ENCODE peak calls at places on chromosomes 16 and 17, in seven cellular contexts. One of them, this sample, is unnamed.

GRCh38 chr17:65139045-65139764 is 2.0 kb downstream of the RGS9 start:
- DNase-seq in prostate gland: no peak
- DNase-seq in GM12878: no peak
- DNase-seq in breast epithelium: no peak
- DNase-seq in GM12892: no peak
- DNase-seq in sigmoid colon: no peak
- DNase-seq in HCT116: no peak
- DNase-seq in this sample: no peak

GRCh38 chr17:17570798-17571716 is 20.5 kb downstream of the PEMT start:
- DNase-seq in sigmoid colon: no peak
- DNase-seq in HCT116: no peak
- DNase-seq in breast epithelium: no peak
- DNase-seq in GM12878: no peak
- DNase-seq in prostate gland: no peak
- DNase-seq in GM12892: no peak
- DNase-seq in this sample: peak; percentile 39

GRCh38 chr17:49146620-49147306 is 14.2 kb downstream of the B4GALNT2 start:
- DNase-seq in sigmoid colon: no peak
- DNase-seq in breast epithelium: no peak
- DNase-seq in prostate gland: no peak
- DNase-seq in HCT116: peak; percentile 84
- DNase-seq in GM12878: no peak
- DNase-seq in GM12892: no peak
- DNase-seq in this sample: no peak

GRCh38 chr17:8994319-8994718 is 27.0 kb upstream of the NTN1 start:
- DNase-seq in breast epithelium: no peak
- DNase-seq in GM12892: no peak
- DNase-seq in HCT116: peak; percentile 40
- DNase-seq in GM12878: peak; percentile 34
- DNase-seq in prostate gland: no peak
- DNase-seq in sigmoid colon: peak; percentile 75
- DNase-seq in this sample: peak; percentile 68

GRCh38 chr17:65170839-65171238 is 33.7 kb downstream of the RGS9 start:
- DNase-seq in GM12878: no peak
- DNase-seq in breast epithelium: peak; percentile 72
- DNase-seq in HCT116: no peak
- DNase-seq in prostate gland: peak; percentile 40
- DNase-seq in GM12892: no peak
- DNase-seq in sigmoid colon: no peak
- DNase-seq in this sample: peak; percentile 55

GRCh38 chr17:58006563-58006923 is 503 bp downstream of the SRSF1 start:
- DNase-seq in GM12892: no peak
- DNase-seq in breast epithelium: peak; percentile 72
- DNase-seq in sigmoid colon: peak; percentile 89
- DNase-seq in GM12878: no peak
- DNase-seq in prostate gland: peak; percentile 81
- DNase-seq in HCT116: peak; percentile 49
- DNase-seq in this sample: peak; percentile 73

GRCh38 chr16:57764341-57765159 is 29.0 kb downstream of the KATNB1 start:
- DNase-seq in GM12878: peak; percentile 3
- DNase-seq in sigmoid colon: no peak
- DNase-seq in prostate gland: no peak
- DNase-seq in GM12892: peak; percentile 52
- DNase-seq in HCT116: peak; percentile 90
- DNase-seq in breast epithelium: no peak
- DNase-seq in this sample: no peak

GRCh38 chr16:46891910-46892309 is 7.7 kb downstream of the GPT2 start:
- DNase-seq in HCT116: no peak
- DNase-seq in prostate gland: no peak
- DNase-seq in GM12892: no peak
- DNase-seq in sigmoid colon: no peak
- DNase-seq in GM12878: no peak
- DNase-seq in breast epithelium: no peak
- DNase-seq in this sample: no peak

GRCh38 chr17:2179615-2180295 is 123.8 kb downstream of the SMG6 start:
- DNase-seq in sigmoid colon: peak; percentile 96
- DNase-seq in GM12892: no peak
- DNase-seq in breast epithelium: peak; percentile 73
- DNase-seq in GM12878: no peak
- DNase-seq in HCT116: no peak
- DNase-seq in prostate gland: peak; percentile 51
- DNase-seq in this sample: peak; percentile 71

GRCh38 chr16:66437391-66437945 is 10.4 kb downstream of the BEAN1 start:
- DNase-seq in HCT116: no peak
- DNase-seq in sigmoid colon: peak; percentile 30
- DNase-seq in breast epithelium: no peak
- DNase-seq in GM12878: no peak
- DNase-seq in GM12892: no peak
- DNase-seq in prostate gland: no peak
- DNase-seq in this sample: no peak

GRCh38 chr16:27242868-27243590 is 25.5 kb downstream of the NSMCE1 start:
- DNase-seq in GM12878: peak; percentile 71
- DNase-seq in breast epithelium: no peak
- DNase-seq in HCT116: no peak
- DNase-seq in GM12892: no peak
- DNase-seq in prostate gland: no peak
- DNase-seq in sigmoid colon: peak; percentile 73
- DNase-seq in this sample: no peak

GRCh38 chr17:66214893-66215528 is 14.2 kb downstream of the APOH start:
- DNase-seq in GM12892: no peak
- DNase-seq in prostate gland: no peak
- DNase-seq in GM12878: no peak
- DNase-seq in HCT116: no peak
- DNase-seq in breast epithelium: no peak
- DNase-seq in sigmoid colon: no peak
- DNase-seq in this sample: no peak

GRCh38 chr17:80111702-80112470 is 10.5 kb downstream of the GAA start:
- DNase-seq in breast epithelium: peak; percentile 50
- DNase-seq in HCT116: no peak
- DNase-seq in sigmoid colon: no peak
- DNase-seq in GM12878: no peak
- DNase-seq in GM12892: no peak
- DNase-seq in prostate gland: no peak
- DNase-seq in this sample: peak; percentile 17

GRCh38 chr16:81026429-81026828 is 9.2 kb upstream of the ATMIN start:
- DNase-seq in GM12892: no peak
- DNase-seq in GM12878: no peak
- DNase-seq in breast epithelium: no peak
- DNase-seq in sigmoid colon: no peak
- DNase-seq in HCT116: no peak
- DNase-seq in prostate gland: no peak
- DNase-seq in this sample: no peak

GRCh38 chr17:74780443-74781238 is 4.5 kb upstream of the NAT9 start:
- DNase-seq in prostate gland: no peak
- DNase-seq in GM12892: no peak
- DNase-seq in sigmoid colon: no peak
- DNase-seq in HCT116: peak; percentile 61
- DNase-seq in GM12878: no peak
- DNase-seq in breast epithelium: no peak
- DNase-seq in this sample: no peak

GRCh38 chr17:63698381-63698885 is 1.5 kb downstream of the LIMD2 start:
- DNase-seq in breast epithelium: no peak
- DNase-seq in GM12878: no peak
- DNase-seq in sigmoid colon: no peak
- DNase-seq in GM12892: no peak
- DNase-seq in HCT116: no peak
- DNase-seq in prostate gland: no peak
- DNase-seq in this sample: peak; percentile 30

GRCh38 chr16:15705064-15705565 is 55.1 kb downstream of the NDE1 start:
- DNase-seq in GM12878: no peak
- DNase-seq in sigmoid colon: no peak
- DNase-seq in prostate gland: no peak
- DNase-seq in breast epithelium: no peak
- DNase-seq in GM12892: no peak
- DNase-seq in HCT116: no peak
- DNase-seq in this sample: no peak

GRCh38 chr16:15701975-15702970 is 52.2 kb downstream of the NDE1 start:
- DNase-seq in GM12892: no peak
- DNase-seq in sigmoid colon: no peak
- DNase-seq in GM12878: no peak
- DNase-seq in prostate gland: no peak
- DNase-seq in breast epithelium: no peak
- DNase-seq in HCT116: no peak
- DNase-seq in this sample: no peak

GRCh38 chr16:15701367-15701766 is 51.3 kb downstream of the NDE1 start:
- DNase-seq in GM12892: no peak
- DNase-seq in sigmoid colon: no peak
- DNase-seq in GM12878: no peak
- DNase-seq in prostate gland: no peak
- DNase-seq in breast epithelium: no peak
- DNase-seq in HCT116: no peak
- DNase-seq in this sample: no peak

GRCh38 chr16:15704545-15704987 is 54.5 kb downstream of the NDE1 start:
- DNase-seq in GM12878: no peak
- DNase-seq in GM12892: peak; percentile 50
- DNase-seq in sigmoid colon: peak; percentile 88
- DNase-seq in HCT116: peak; percentile 39
- DNase-seq in breast epithelium: peak; percentile 75
- DNase-seq in prostate gland: peak; percentile 76
- DNase-seq in this sample: peak; percentile 70

DNA sequence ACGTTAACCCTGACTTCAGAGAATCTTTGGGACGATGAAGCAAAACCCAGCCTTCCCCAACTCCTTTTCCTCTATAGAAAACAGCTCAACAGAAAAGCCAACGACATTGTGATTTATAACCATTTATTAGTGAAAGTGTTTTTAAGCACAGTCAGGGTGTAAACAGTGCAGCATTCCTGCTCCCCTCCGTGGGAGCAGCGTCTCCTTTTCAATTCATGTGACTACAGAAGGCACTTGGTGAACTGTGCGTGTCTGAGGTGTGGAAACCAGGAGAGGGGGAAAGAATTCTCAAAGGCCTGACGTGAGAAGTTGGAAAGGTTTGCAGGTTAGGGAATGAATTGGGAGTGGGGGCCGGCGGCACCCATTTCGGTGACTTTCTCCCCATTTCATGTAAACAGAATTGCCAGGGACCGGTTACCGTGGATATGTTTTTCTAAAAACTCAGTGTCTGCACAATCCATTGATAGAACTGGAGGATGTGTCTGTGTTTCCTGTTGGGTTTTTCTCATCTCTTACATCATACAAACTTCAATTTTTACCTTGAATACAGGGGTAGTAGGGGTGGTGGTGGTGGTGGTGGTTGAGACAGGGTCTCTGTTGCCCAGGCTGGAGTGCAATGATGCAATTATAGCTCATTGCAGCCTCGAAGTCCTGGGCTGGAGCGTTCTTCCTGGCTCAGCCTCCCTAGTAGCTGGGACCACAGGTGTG is 53.1 kb downstream of the NDE1 start:
- DNase-seq in prostate gland: no peak
- DNase-seq in breast epithelium: no peak
- DNase-seq in GM12892: no peak
- DNase-seq in HCT116: no peak
- DNase-seq in sigmoid colon: no peak
- DNase-seq in GM12878: no peak
- DNase-seq in this sample: no peak
- TF ChIP-seq POLR2AphosphoS5 in prostate gland: no peak
- TF ChIP-seq POLR2AphosphoS5 in breast epithelium: no peak
- TF ChIP-seq POLR2AphosphoS5 in GM12892: no peak
- TF ChIP-seq POLR2AphosphoS5 in HCT116: peak; percentile 5
- TF ChIP-seq POLR2AphosphoS5 in sigmoid colon: peak; percentile 67
- TF ChIP-seq POLR2AphosphoS5 in GM12878: no peak
- TF ChIP-seq POLR2AphosphoS5 in this sample: no peak

DNA sequence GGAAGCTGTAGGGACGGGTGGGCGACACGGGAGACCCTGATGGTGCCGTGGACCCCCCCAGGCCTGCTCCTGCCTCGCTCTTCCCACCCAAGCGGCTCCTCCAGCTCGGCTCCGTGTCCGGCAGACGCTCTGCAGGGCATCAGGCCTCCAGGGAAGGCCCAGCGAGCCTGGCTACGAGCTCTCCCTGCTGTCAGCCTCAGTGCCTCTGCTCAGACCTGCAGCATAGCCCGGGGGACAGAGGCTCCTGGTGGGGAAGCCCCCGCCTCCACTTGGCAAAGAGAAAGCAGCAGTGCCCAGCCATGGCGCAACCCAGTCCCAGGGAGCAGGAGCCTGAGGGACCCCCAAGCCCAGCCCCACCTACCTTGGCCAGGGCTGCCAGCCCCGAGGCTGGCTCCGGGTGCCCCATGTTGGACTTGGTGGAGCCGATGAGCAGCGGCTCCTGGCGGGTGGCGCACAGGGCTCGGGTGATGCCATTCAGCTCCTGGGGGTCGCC is 5.9 kb downstream of the FASN start:
- DNase-seq in GM12878: no peak
- DNase-seq in sigmoid colon: no peak
- DNase-seq in GM12892: no peak
- DNase-seq in prostate gland: no peak
- DNase-seq in HCT116: no peak
- DNase-seq in breast epithelium: no peak
- DNase-seq in this sample: no peak
- TF ChIP-seq POLR2AphosphoS5 in GM12878: no peak
- TF ChIP-seq POLR2AphosphoS5 in sigmoid colon: no peak
- TF ChIP-seq POLR2AphosphoS5 in GM12892: no peak
- TF ChIP-seq POLR2AphosphoS5 in prostate gland: no peak
- TF ChIP-seq POLR2AphosphoS5 in HCT116: no peak
- TF ChIP-seq POLR2AphosphoS5 in breast epithelium: no peak
- TF ChIP-seq POLR2AphosphoS5 in this sample: no peak

GRCh38 chr17:40103082-40103741 is 2.8 kb upstream of the NR1D1 start:
- DNase-seq in sigmoid colon: no peak
- DNase-seq in GM12878: no peak
- DNase-seq in GM12892: no peak
- DNase-seq in prostate gland: no peak
- DNase-seq in HCT116: no peak
- DNase-seq in breast epithelium: no peak
- DNase-seq in this sample: no peak
- TF ChIP-seq POLR2AphosphoS5 in sigmoid colon: no peak
- TF ChIP-seq POLR2AphosphoS5 in GM12878: no peak
- TF ChIP-seq POLR2AphosphoS5 in GM12892: no peak
- TF ChIP-seq POLR2AphosphoS5 in prostate gland: no peak
- TF ChIP-seq POLR2AphosphoS5 in HCT116: no peak
- TF ChIP-seq POLR2AphosphoS5 in breast epithelium: no peak
- TF ChIP-seq POLR2AphosphoS5 in this sample: no peak

DNA sequence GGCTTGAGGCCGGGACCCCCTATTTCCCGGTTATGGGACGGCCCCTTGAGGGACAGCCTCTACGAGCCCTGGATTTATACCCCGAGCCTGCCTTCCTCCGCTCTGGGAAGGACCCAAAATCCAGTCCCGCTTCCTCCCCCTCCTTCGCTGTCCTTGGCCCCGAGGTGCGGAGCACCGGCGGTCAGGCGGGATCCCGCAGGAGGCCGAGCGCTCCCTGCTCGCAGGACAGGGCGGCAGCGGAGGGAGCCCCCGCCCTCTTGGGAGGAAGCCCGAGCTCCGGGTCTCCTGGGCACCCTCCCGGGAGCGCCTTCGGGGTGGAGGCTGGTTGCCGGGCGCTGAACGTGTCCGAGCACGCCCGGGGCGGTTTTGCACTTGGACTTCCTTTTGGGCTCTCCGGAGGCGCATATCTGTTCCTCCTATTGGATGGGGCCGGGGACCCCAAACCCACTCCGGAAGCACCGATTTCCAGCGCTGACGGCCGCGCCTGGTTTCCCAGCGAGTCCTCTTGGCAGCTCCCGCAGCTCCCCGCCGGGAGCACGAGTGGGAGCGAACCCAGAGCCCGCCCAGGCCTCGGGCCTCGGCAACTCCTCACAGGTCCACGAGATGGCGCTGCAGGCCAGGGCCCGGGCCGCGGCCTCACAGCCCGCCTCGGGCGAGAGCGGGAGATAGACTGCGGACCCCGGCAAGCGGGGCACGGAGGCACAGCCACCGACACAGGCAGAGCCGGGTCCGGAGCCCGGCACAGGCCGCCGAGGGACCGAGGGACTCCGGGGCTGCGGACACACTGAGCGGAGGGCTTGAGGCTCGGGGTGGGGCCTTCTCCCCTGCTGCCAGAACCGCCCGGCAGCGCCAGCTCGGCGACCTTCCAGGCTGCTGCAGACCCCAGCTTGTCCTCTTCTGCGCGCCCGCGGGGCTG is 12.6 kb downstream of the TBX2 start:
- DNase-seq in sigmoid colon: peak; percentile 90
- DNase-seq in prostate gland: peak; percentile 65
- DNase-seq in GM12892: peak; percentile 93
- DNase-seq in GM12878: peak; percentile 5
- DNase-seq in breast epithelium: peak; percentile 78
- DNase-seq in HCT116: peak; percentile 49
- DNase-seq in this sample: peak; percentile 82
- TF ChIP-seq POLR2AphosphoS5 in sigmoid colon: no peak
- TF ChIP-seq POLR2AphosphoS5 in prostate gland: peak; percentile 18
- TF ChIP-seq POLR2AphosphoS5 in GM12892: no peak
- TF ChIP-seq POLR2AphosphoS5 in GM12878: no peak
- TF ChIP-seq POLR2AphosphoS5 in breast epithelium: peak; percentile 46
- TF ChIP-seq POLR2AphosphoS5 in HCT116: peak; percentile 61
- TF ChIP-seq POLR2AphosphoS5 in this sample: no peak

This sample was measured in stomach.